ENCODE peak calls at places on chromosomes 11 and 22, in six cellular contexts. F is A549, N is stomach, M is tibial nerve, R is Peyer's patch, D is uterus. L is an unnamed sample.

GRCh38 chr11:61871158-61871597 is 20.2 kb downstream of the FADS3 start:
- DNase-seq in F (peak), N (peak), M (peak), R (peak), D (peak), L (peak)

GRCh38 chr11:60927600-60927999 is 3.3 kb downstream of the TMEM132A start:
- DNase-seq in F (no peak), N (peak), M (no peak), R (no peak), D (no peak), L (no peak)

GRCh38 chr11:16338397-16338796 is 17.9 kb downstream of the SOX6 start:
- DNase-seq in F (no peak), N (no peak), M (no peak), R (no peak), D (no peak), L (no peak)

GRCh38 chr22:32723632-32724031 is 77.9 kb upstream of the TIMP3 start:
- DNase-seq in F (no peak), N (peak), M (peak), R (peak), D (peak), L (peak)

GRCh38 chr11:71086687-71087258 is 165.6 kb downstream of the SHANK2 start:
- DNase-seq in F (peak), N (no peak), M (no peak), R (no peak), D (no peak), L (peak)

GRCh38 chr11:46248270-46249102 is 29.0 kb upstream of the CREB3L1 start:
- DNase-seq in F (peak), N (no peak), M (no peak), R (no peak), D (no peak), L (peak)

GRCh38 chr11:47592276-47592675 is 1.9 kb downstream of the C1QTNF4 start:
- DNase-seq in F (no peak), N (no peak), M (no peak), R (no peak), D (no peak), L (no peak)

GRCh38 chr11:15976433-15977045 is 379.8 kb downstream of the SOX6 start:
- DNase-seq in F (no peak), N (no peak), M (no peak), R (no peak), D (no peak), L (peak)

GRCh38 chr22:44538071-44538470 is 40.0 kb upstream of the RTL6 start:
- DNase-seq in F (peak), N (no peak), M (no peak), R (no peak), D (no peak), L (peak)

GRCh38 chr11:19524171-19524671 is 188.4 kb upstream of the NAV2 start:
- DNase-seq in F (no peak), N (peak), M (no peak), R (no peak), D (no peak), L (no peak)

GRCh38 chr11:69944146-69944795 is 125.1 kb upstream of the FGF3 start:
- DNase-seq in F (no peak), N (no peak), M (no peak), R (no peak), D (no peak), L (no peak)

GRCh38 chr11:63831326-63831725 is 7.6 kb upstream of the MARK2 start:
- DNase-seq in F (no peak), N (no peak), M (no peak), R (no peak), D (no peak), L (no peak)

GRCh38 chr11:1232328-1233321 is 9.8 kb downstream of the MUC5B start:
- DNase-seq in F (no peak), N (no peak), M (no peak), R (no peak), D (no peak), L (no peak)

GRCh38 chr22:35634981-35635540 is 13.2 kb upstream of the APOL6 start:
- DNase-seq in F (no peak), N (no peak), M (no peak), R (no peak), D (no peak), L (no peak)

GRCh38 chr22:30186535-30186934 is 60.0 kb downstream of the LIF start:
- DNase-seq in F (no peak), N (no peak), M (no peak), R (no peak), D (no peak), L (no peak)

GRCh38 chr11:35012467-35013191 is 96.2 kb downstream of the PDHX start:
- DNase-seq in F (no peak), N (no peak), M (no peak), R (no peak), D (no peak), L (no peak)
- TF ChIP-seq POLR2A in F (no peak), N (no peak), M (no peak), R (no peak), D (no peak), L (no peak)

GRCh38 chr11:28878025-28878424 is 769.8 kb downstream of the METTL15 start:
- DNase-seq in F (no peak), N (no peak), M (no peak), R (no peak), D (no peak), L (no peak)
- H3K4me3 ChIP-seq in F (no peak), N (no peak), M (no peak), R (no peak), D (no peak), L (no peak)

GRCh38 chr22:19766506-19767426 is 6.2 kb downstream of the TBX1 start:
- DNase-seq in F (no peak), N (peak), M (peak), R (peak), D (no peak), L (peak)

GRCh38 chr22:19767427-19768380 is 7.1 kb downstream of the TBX1 start:
- DNase-seq in F (no peak), N (no peak), M (no peak), R (no peak), D (no peak), L (no peak)

GRCh38 chr22:19765477-19766234 is 5.1 kb downstream of the TBX1 start:
- DNase-seq in F (no peak), N (no peak), M (no peak), R (no peak), D (no peak), L (peak)

GRCh38 chr22:19764636-19765476 is 4.3 kb downstream of the TBX1 start:
- DNase-seq in F (no peak), N (no peak), M (no peak), R (no peak), D (no peak), L (no peak)

DNA sequence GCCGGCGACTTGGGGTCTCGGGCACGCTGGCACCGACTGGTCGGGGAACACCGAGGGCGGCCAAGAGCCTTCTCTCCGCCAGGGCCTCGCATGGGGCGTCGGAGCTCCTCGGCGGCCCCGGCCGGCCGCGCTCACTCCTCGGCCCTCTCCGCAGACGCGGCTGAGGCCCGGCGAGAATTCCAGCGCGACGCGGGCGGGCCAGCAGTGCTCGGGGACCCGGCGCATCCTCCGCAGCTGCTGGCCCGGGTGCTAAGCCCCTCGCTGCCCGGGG is 5.6 kb downstream of the TBX1 start:
- DNase-seq in F (no peak), N (no peak), M (no peak), R (no peak), D (no peak), L (peak)
- TF ChIP-seq CTCF in F (no peak), N (no peak), M (no peak), R (no peak), D (no peak), L (no peak)

GRCh38 chr11:112975493-112975892 is 14.3 kb downstream of the NCAM1 start:
- DNase-seq in F (no peak), N (no peak), M (no peak), R (no peak), D (no peak), L (no peak)
- TF ChIP-seq POLR2A in F (no peak), N (no peak), M (no peak), R (no peak), D (no peak), L (no peak)

DNA sequence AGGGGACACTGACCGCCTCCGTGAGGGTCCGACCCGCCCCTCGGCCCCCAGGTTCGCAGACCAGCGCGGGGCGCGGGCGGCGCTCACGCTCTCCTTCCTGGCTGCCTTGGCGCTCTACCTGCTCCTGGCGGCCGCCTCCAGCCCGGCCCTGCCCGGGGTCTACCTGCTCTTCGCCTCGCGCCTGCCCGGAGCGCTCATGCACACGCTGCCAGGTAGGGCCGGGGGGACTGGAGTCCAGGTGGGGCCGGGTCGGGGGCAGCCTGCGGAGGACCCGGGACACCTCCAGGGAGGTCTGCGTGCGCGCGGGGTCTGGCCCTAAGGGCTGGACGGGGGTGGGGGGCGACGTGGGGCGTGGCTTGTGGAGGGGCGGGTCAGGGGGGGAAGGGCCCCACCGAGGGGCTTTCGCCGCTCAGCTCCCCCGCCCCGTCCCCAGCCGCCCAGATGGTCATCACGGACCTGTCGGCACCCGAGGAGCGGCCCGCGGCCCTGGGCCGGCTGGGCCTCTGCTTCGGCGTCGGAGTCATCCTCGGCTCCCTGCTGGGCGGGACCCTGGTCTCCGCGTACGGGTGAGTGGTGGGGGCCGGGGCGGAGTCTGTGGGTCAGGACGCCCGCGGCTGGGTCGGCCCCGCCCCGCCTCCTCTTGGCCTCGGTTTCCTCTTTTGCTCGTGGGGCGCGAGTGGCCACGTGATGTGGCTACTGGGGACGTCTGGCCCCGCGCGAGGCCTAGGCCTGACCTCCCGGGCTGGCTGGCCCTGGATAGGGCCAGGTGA is 19.9 kb downstream of the PHLDA2 start:
- DNase-seq in F (no peak), N (no peak), M (no peak), R (no peak), D (no peak), L (no peak)
- H3K4me3 ChIP-seq in F (no peak), N (peak), M (no peak), R (no peak), D (no peak), L (no peak)